ENCODE peak calls at places on chromosome 3, in nine cellular contexts. K is GM20000, W is AG09319, S is endodermal cell, B is IMR-90, R is esophagus squamous epithelium, M is astrocyte, D is nephron progenitor cell, E is ovary. F is an unnamed sample.

GRCh38 chr3:64740232-64740631 is 52.4 kb upstream of the ADAMTS9 start:
- DNase-seq in K (no peak), W (no peak), S (no peak), B (peak; percentile 41), R (no peak), M (peak; percentile 30), D (no peak), E (peak; percentile 44), F (no peak)

GRCh38 chr3:171267089-171267488 is 193.1 kb downstream of the TNIK start:
- DNase-seq in K (no peak), W (no peak), S (no peak), B (no peak), R (no peak), M (no peak), D (no peak), E (no peak), F (no peak)

GRCh38 chr3:4981688-4982494 is 2.7 kb downstream of the BHLHE40 start:
- DNase-seq in K (no peak), W (no peak), S (no peak), B (peak; percentile 81), R (no peak), M (peak; percentile 80), D (no peak), E (no peak), F (no peak)

GRCh38 chr3:139107424-139108252 is 62.9 kb upstream of the PRR23C start:
- DNase-seq in K (no peak), W (no peak), S (no peak), B (no peak), R (no peak), M (no peak), D (no peak), E (no peak), F (no peak)

GRCh38 chr3:103511891-103512290 is 1077.1 kb downstream of the ZPLD1 start:
- DNase-seq in K (no peak), W (no peak), S (no peak), B (no peak), R (no peak), M (no peak), D (no peak), E (no peak), F (no peak)

GRCh38 chr3:162390891-162391290 is 894.3 kb downstream of the OTOL1 start:
- DNase-seq in K (no peak), W (no peak), S (no peak), B (peak; percentile 85), R (no peak), M (peak; percentile 86), D (no peak), E (no peak), F (no peak)

GRCh38 chr3:191963182-191963581 is 502.2 kb downstream of the PYDC2 start:
- DNase-seq in K (no peak), W (no peak), S (peak; percentile 92), B (no peak), R (no peak), M (peak; percentile 85), D (no peak), E (no peak), F (no peak)

GRCh38 chr3:100499651-100500050 is 7.2 kb downstream of the TMEM45A start:
- DNase-seq in K (no peak), W (no peak), S (no peak), B (no peak), R (no peak), M (no peak), D (no peak), E (no peak), F (no peak)

GRCh38 chr3:164845739-164846138 is 232.6 kb downstream of the SI start:
- DNase-seq in K (no peak), W (no peak), S (no peak), B (no peak), R (no peak), M (no peak), D (no peak), E (no peak), F (no peak)

GRCh38 chr3:11611271-11611893 is 32.3 kb downstream of the VGLL4 start:
- DNase-seq in K (no peak), W (no peak), S (no peak), B (no peak), R (no peak), M (no peak), D (no peak), E (no peak), F (no peak)

GRCh38 chr3:113279686-113280085 is 68.3 kb downstream of the BOC start:
- DNase-seq in K (no peak), W (no peak), S (peak; percentile 75), B (no peak), R (no peak), M (no peak), D (no peak), E (no peak), F (no peak)

GRCh38 chr3:42758126-42758525 is 14.9 kb downstream of the CCDC13 start:
- DNase-seq in K (no peak), W (no peak), S (peak; percentile 32), B (no peak), R (no peak), M (no peak), D (no peak), E (no peak), F (no peak)

GRCh38 chr3:42756681-42757213 is 16.3 kb downstream of the CCDC13 start:
- DNase-seq in K (no peak), W (no peak), S (peak; percentile 18), B (no peak), R (no peak), M (no peak), D (no peak), E (no peak), F (no peak)

GRCh38 chr3:42753757-42754156 is 19.3 kb downstream of the CCDC13 start:
- DNase-seq in K (no peak), W (no peak), S (peak; percentile 26), B (no peak), R (no peak), M (no peak), D (no peak), E (no peak), F (no peak)

GRCh38 chr3:42752961-42753360 is 20.1 kb downstream of the CCDC13 start:
- DNase-seq in K (no peak), W (no peak), S (peak; percentile 6), B (no peak), R (no peak), M (no peak), D (no peak), E (no peak), F (no peak)

GRCh38 chr3:42755681-42756578 is 17.1 kb downstream of the CCDC13 start:
- DNase-seq in K (peak; percentile 32), W (no peak), S (peak; percentile 80), B (peak; percentile 35), R (no peak), M (no peak), D (no peak), E (no peak), F (no peak)
- TF ChIP-seq CTCF in K (peak; percentile 36), W (peak; percentile 69), S (peak; percentile 78), B (peak; percentile 48), R (no peak), M (no peak), D (peak; percentile 33), E (no peak), F (peak; percentile 61)

GRCh38 chr3:187295635-187296034 is 4.1 kb upstream of the MASP1 start:
- DNase-seq in K (no peak), W (no peak), S (peak; percentile 57), B (no peak), R (no peak), M (no peak), D (no peak), E (no peak), F (no peak)
- TF ChIP-seq CTCF in K (no peak), W (no peak), S (peak; percentile 75), B (peak; percentile 20), R (no peak), M (no peak), D (peak; percentile 11), E (no peak), F (no peak)

DNA sequence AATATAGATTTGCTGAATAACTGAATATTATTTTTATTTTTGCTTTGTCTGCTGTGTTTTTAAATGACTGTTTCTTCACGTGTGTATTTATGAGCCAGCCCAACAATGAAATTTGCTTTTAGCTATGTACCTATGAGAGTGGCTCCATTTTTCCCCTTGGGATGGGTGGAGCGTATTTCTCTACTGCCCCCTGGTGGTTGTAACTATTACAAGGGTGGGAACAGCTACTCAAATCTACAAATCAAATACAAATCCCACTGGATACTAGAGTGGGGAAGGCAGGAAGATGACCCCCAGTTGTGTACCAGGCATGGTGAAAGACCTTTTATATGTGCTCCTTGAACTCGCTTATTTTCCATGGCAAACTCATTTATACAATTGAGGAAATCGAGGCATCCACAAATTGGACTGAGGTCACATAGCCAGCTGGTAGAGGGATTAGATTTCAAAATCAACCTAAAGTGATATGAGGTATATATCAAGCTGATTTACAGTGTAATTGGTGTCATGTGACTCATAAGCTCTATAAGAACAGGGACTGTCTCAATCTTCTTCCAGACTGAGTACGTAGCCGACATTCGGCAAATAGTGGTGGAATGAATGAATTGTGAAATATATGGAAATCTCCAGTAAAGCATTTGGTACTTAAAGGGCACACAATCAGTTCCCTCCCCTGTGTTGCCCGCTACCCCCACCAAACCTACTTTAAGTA is 69.5 kb upstream of the VEPH1 start:
- DNase-seq in K (peak; percentile 52), W (no peak), S (peak; percentile 76), B (peak; percentile 64), R (no peak), M (peak; percentile 24), D (peak; percentile 49), E (no peak), F (no peak)
- TF ChIP-seq CTCF in K (no peak), W (peak; percentile 57), S (peak; percentile 90), B (peak; percentile 72), R (peak; percentile 70), M (peak; percentile 84), D (peak; percentile 81), E (no peak), F (peak; percentile 84)

GRCh38 chr3:129120254-129121004 is 1.2 kb downstream of the RAB43 start:
- DNase-seq in K (peak; percentile 95), W (peak; percentile 68), S (peak; percentile 94), B (peak; percentile 86), R (peak; percentile 63), M (peak; percentile 80), D (peak; percentile 72), E (peak; percentile 86), F (peak; percentile 92)
- TF ChIP-seq CTCF in K (no peak), W (peak; percentile 24), S (peak; percentile 45), B (peak; percentile 9), R (peak; percentile 41), M (peak; percentile 6), D (no peak), E (peak; percentile 38), F (no peak)

GRCh38 chr3:9727041-9727595 is 4.4 kb upstream of the BRPF1 start:
- DNase-seq in K (no peak), W (no peak), S (peak; percentile 91), B (no peak), R (no peak), M (no peak), D (no peak), E (no peak), F (no peak)
- TF ChIP-seq CTCF in K (no peak), W (peak; percentile 2), S (peak; percentile 87), B (no peak), R (no peak), M (no peak), D (peak; percentile 30), E (no peak), F (peak; percentile 78)